ENCODE peak calls at places on chromosome 15, in ten cellular contexts. One of them, this sample, is unnamed.

GRCh38 chr15:68820205-68820588 is 498 bp downstream of the ANP32A start:
- DNase-seq in HL-60: peak
- DNase-seq in GM12865: peak
- DNase-seq in fibroblast of villous mesenchyme: peak
- DNase-seq in GM12892: no peak
- DNase-seq in HCEC 1CT: peak
- DNase-seq in left cardiac atrium: peak
- DNase-seq in right lobe of liver: peak
- DNase-seq in kidney glomerular epithelial cell: peak
- DNase-seq in fibroblast of pulmonary artery: peak
- DNase-seq in this sample: no peak

GRCh38 chr15:25789206-25789605 is 73.9 kb downstream of the ATP10A start:
- DNase-seq in left cardiac atrium: no peak
- DNase-seq in fibroblast of pulmonary artery: no peak
- DNase-seq in right lobe of liver: no peak
- DNase-seq in GM12865: no peak
- DNase-seq in kidney glomerular epithelial cell: no peak
- DNase-seq in fibroblast of villous mesenchyme: no peak
- DNase-seq in HL-60: no peak
- DNase-seq in GM12892: no peak
- DNase-seq in HCEC 1CT: no peak
- DNase-seq in this sample: no peak

GRCh38 chr15:34039180-34039486 is at the start of gene AVEN:
- DNase-seq in right lobe of liver: no peak
- DNase-seq in kidney glomerular epithelial cell: no peak
- DNase-seq in HL-60: no peak
- DNase-seq in GM12892: no peak
- DNase-seq in GM12865: no peak
- DNase-seq in fibroblast of villous mesenchyme: no peak
- DNase-seq in fibroblast of pulmonary artery: no peak
- DNase-seq in left cardiac atrium: no peak
- DNase-seq in HCEC 1CT: no peak
- DNase-seq in this sample: no peak

GRCh38 chr15:100704281-100705055 is 102.1 kb downstream of the ASB7 start:
- DNase-seq in fibroblast of pulmonary artery: peak
- DNase-seq in fibroblast of villous mesenchyme: no peak
- DNase-seq in right lobe of liver: no peak
- DNase-seq in HL-60: no peak
- DNase-seq in kidney glomerular epithelial cell: peak
- DNase-seq in GM12865: no peak
- DNase-seq in left cardiac atrium: no peak
- DNase-seq in GM12892: no peak
- DNase-seq in HCEC 1CT: peak
- DNase-seq in this sample: no peak

GRCh38 chr15:37015025-37015424 is 85.3 kb downstream of the MEIS2 start:
- DNase-seq in left cardiac atrium: peak
- DNase-seq in GM12865: peak
- DNase-seq in HL-60: no peak
- DNase-seq in fibroblast of pulmonary artery: peak
- DNase-seq in fibroblast of villous mesenchyme: peak
- DNase-seq in right lobe of liver: no peak
- DNase-seq in kidney glomerular epithelial cell: peak
- DNase-seq in GM12892: no peak
- DNase-seq in HCEC 1CT: peak
- DNase-seq in this sample: no peak

GRCh38 chr15:79629687-79630086 is 197.6 kb downstream of the MINAR1 start:
- DNase-seq in right lobe of liver: no peak
- DNase-seq in left cardiac atrium: peak
- DNase-seq in fibroblast of villous mesenchyme: peak
- DNase-seq in kidney glomerular epithelial cell: no peak
- DNase-seq in GM12892: no peak
- DNase-seq in GM12865: no peak
- DNase-seq in fibroblast of pulmonary artery: peak
- DNase-seq in HL-60: no peak
- DNase-seq in HCEC 1CT: peak
- DNase-seq in this sample: no peak

GRCh38 chr15:27260523-27260922 is 289.5 kb downstream of the GABRG3 start:
- DNase-seq in HL-60: no peak
- DNase-seq in kidney glomerular epithelial cell: no peak
- DNase-seq in fibroblast of pulmonary artery: no peak
- DNase-seq in right lobe of liver: no peak
- DNase-seq in fibroblast of villous mesenchyme: no peak
- DNase-seq in GM12892: no peak
- DNase-seq in GM12865: no peak
- DNase-seq in HCEC 1CT: no peak
- DNase-seq in left cardiac atrium: no peak
- DNase-seq in this sample: no peak

GRCh38 chr15:81196576-81197254 is at the start of gene IL16:
- DNase-seq in kidney glomerular epithelial cell: no peak
- DNase-seq in GM12865: no peak
- DNase-seq in HCEC 1CT: no peak
- DNase-seq in fibroblast of pulmonary artery: no peak
- DNase-seq in fibroblast of villous mesenchyme: no peak
- DNase-seq in left cardiac atrium: no peak
- DNase-seq in right lobe of liver: no peak
- DNase-seq in HL-60: no peak
- DNase-seq in GM12892: no peak
- DNase-seq in this sample: no peak

GRCh38 chr15:48925714-48926223 is 38.0 kb downstream of the SHC4 start:
- DNase-seq in HCEC 1CT: peak
- DNase-seq in GM12865: no peak
- DNase-seq in kidney glomerular epithelial cell: peak
- DNase-seq in fibroblast of villous mesenchyme: peak
- DNase-seq in left cardiac atrium: no peak
- DNase-seq in HL-60: peak
- DNase-seq in right lobe of liver: no peak
- DNase-seq in GM12892: no peak
- DNase-seq in fibroblast of pulmonary artery: peak
- DNase-seq in this sample: no peak

GRCh38 chr15:64197425-64197824 is 34.6 kb upstream of the PPIB start:
- DNase-seq in kidney glomerular epithelial cell: no peak
- DNase-seq in HCEC 1CT: no peak
- DNase-seq in right lobe of liver: no peak
- DNase-seq in GM12892: no peak
- DNase-seq in fibroblast of pulmonary artery: peak
- DNase-seq in left cardiac atrium: no peak
- DNase-seq in GM12865: no peak
- DNase-seq in fibroblast of villous mesenchyme: no peak
- DNase-seq in HL-60: no peak
- DNase-seq in this sample: no peak

This sample was measured in Kasumi-1.